ENCODE peak calls at places on chromosome 5, in eight cellular contexts. U is PC-9, T is left ventricle myocardium inferior, W is vagina, Z is IMR-90, K is right lobe of liver, V is fibroblast of lung, F is lower lobe of right lung. S is an unnamed sample.
A peak's percentile ranks its signal among the peaks of the same experiment; 100 is the strongest.

GRCh38 chr5:115686692-115687054 is 60.8 kb upstream of the TMED7 start:
- DNase-seq in U (no peak), T (no peak), W (no peak), Z (peak; percentile 19), K (no peak), V (no peak), F (no peak), S (no peak)

GRCh38 chr5:135669416-135669815 is 90.6 kb upstream of the CXCL14 start:
- DNase-seq in U (no peak), T (no peak), W (no peak), Z (no peak), K (no peak), V (no peak), F (no peak), S (no peak)

GRCh38 chr5:164475339-164475977 is 970.0 kb downstream of the MAT2B start:
- DNase-seq in U (no peak), T (no peak), W (no peak), Z (peak; percentile 56), K (no peak), V (peak; percentile 57), F (no peak), S (no peak)

GRCh38 chr5:145975361-145976066 is 39.1 kb downstream of the SH3RF2 start:
- DNase-seq in U (peak; percentile 77), T (no peak), W (no peak), Z (peak; percentile 89), K (peak; percentile 64), V (peak; percentile 80), F (no peak), S (no peak)

GRCh38 chr5:87151547-87151946 is 116.1 kb upstream of the RASA1 start:
- DNase-seq in U (peak; percentile 71), T (no peak), W (no peak), Z (peak; percentile 97), K (no peak), V (peak; percentile 92), F (no peak), S (no peak)

GRCh38 chr5:39500656-39501295 is 76.0 kb upstream of the DAB2 start:
- DNase-seq in U (no peak), T (no peak), W (no peak), Z (peak; percentile 28), K (no peak), V (no peak), F (no peak), S (no peak)

GRCh38 chr5:176632777-176633176 is 2.3 kb downstream of the EIF4E1B start:
- DNase-seq in U (no peak), T (no peak), W (no peak), Z (no peak), K (no peak), V (no peak), F (no peak), S (no peak)

GRCh38 chr5:120614512-120614911 is 150.4 kb downstream of the PRR16 start:
- DNase-seq in U (no peak), T (no peak), W (no peak), Z (peak; percentile 70), K (no peak), V (peak; percentile 68), F (no peak), S (no peak)

GRCh38 chr5:2269656-2270055 is 386.9 kb upstream of the IRX4 start:
- DNase-seq in U (no peak), T (no peak), W (peak; percentile 85), Z (no peak), K (no peak), V (no peak), F (no peak), S (no peak)

GRCh38 chr5:151680944-151681427 is 5.7 kb downstream of the SPARC start:
- DNase-seq in U (no peak), T (no peak), W (no peak), Z (peak; percentile 5), K (no peak), V (peak; percentile 5), F (no peak), S (no peak)

GRCh38 chr5:53170748-53171349 is 61.3 kb upstream of the MOCS2 start:
- DNase-seq in U (no peak), T (no peak), W (no peak), Z (peak; percentile 63), K (no peak), V (peak; percentile 63), F (no peak), S (no peak)

GRCh38 chr5:19988447-19988846 is 447 bp upstream of the CDH18 start:
- DNase-seq in U (no peak), T (no peak), W (no peak), Z (no peak), K (no peak), V (no peak), F (no peak), S (no peak)
- H3K4me1 ChIP-seq in U (no peaks in the 10 kb centered on the region), T (peaks cover 3% of the 10 kb centered on the region), W (peaks cover 6% of the 10 kb centered on the region), Z (no peaks in the 10 kb centered on the region), K (no peaks in the 10 kb centered on the region), V (no peaks in the 10 kb centered on the region), F (no peaks in the 10 kb centered on the region), S (no peaks in the 10 kb centered on the region)

GRCh38 chr5:78647838-78648358 is 674 bp downstream of the LHFPL2 start:
- DNase-seq in U (no peak), T (peak; percentile 73), W (no peak), Z (peak; percentile 54), K (peak; percentile 61), V (peak; percentile 66), F (peak; percentile 65), S (peak; percentile 69)
- TF ChIP-seq CTCF in U (no peak), T (no peak), W (no peak), Z (peak; percentile 27), K (no peak), V (peak; percentile 7), F (peak; percentile 20), S (no peak)

DNA sequence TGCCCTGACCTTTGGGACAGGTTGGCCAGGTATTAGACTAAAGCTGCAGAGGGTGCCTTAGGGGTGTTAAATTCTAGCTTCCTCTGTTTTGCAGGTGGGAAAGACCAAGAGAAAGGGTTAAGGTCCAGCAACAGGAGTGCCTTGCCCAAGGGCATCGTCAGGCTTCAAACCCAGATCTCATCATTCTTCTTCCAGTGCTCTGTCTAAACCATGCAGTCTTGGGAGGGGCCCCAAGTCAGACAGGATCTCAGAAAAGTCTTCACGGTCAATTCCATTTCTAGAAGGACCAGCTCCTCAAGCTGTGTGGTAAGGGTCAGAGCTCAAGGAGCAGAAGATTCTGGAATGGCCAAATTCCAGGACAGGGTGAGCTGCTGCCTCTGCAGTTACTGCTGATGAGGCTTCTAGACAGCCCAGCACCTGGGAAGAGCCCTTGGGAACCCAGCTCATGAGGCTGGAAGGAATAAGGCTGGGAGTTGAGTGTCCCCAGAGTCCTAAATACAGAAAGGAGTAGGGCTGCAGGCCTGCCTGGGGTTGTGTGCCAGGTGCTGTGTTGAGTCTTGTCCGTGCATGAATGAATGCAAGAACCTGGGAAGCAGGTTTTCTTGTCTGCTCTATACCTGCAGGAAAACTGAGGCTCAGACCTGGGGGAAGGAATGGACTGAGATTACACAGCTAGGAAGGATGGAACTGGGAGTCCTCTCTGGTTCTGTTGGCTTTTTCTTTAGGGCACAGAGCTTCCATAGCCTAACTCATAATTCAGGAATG is 69.3 kb downstream of the WWC1 start:
- DNase-seq in U (peak; percentile 43), T (no peak), W (no peak), Z (no peak), K (no peak), V (no peak), F (no peak), S (no peak)
- H3K4me1 ChIP-seq in U (peaks cover 89% of the 10 kb centered on the region), T (peaks cover 7% of the 10 kb centered on the region), W (peaks cover 10% of the 10 kb centered on the region), Z (peaks cover 14% of the 10 kb centered on the region), K (peaks cover 13% of the 10 kb centered on the region), V (peaks cover 11% of the 10 kb centered on the region), F (peaks cover 7% of the 10 kb centered on the region), S (peaks cover 8% of the 10 kb centered on the region)

DNA sequence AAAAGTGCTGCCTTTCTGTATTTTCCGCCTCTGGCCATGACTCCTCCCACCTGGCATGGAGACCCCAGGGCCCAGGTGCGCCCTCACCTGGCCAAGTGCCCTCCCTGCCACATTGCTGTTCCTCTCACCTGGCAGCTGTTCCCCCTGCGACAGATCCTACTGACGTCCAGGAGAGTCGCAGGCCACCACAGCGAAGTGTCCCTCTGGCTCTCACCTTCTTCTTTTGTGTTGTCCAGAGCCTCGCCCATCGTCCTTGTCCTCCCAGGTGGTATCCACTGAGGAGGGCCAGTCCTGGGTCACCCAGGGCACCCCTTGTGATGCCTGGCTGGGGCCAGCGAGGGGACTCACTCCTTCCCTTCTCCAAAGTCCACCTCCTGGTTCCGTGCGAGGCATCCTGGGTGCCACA is 2.6 kb downstream of the NKD2 start:
- DNase-seq in U (no peak), T (peak; percentile 22), W (no peak), Z (no peak), K (peak; percentile 70), V (no peak), F (peak; percentile 56), S (peak; percentile 51)
- TF ChIP-seq CTCF in U (peak; percentile 88), T (peak; percentile 19), W (no peak), Z (no peak), K (peak; percentile 28), V (no peak), F (peak; percentile 36), S (peak; percentile 44)